ENCODE peak calls at places on chromosomes 13 and 19, in seven cellular contexts. H is colonic mucosa, I is heart left ventricle, S is tibial nerve, W is astrocyte, N is astrocyte of the cerebellum, U is ascending aorta. O is an unnamed sample.

GRCh38 chr13:113047587-113047986 is 58.0 kb upstream of the F7 start:
- DNase-seq in H (no peak), I (peak; percentile 16), S (no peak), W (no peak), N (no peak), U (no peak), O (no peak)

GRCh38 chr19:33933931-33934330 is 137.3 kb downstream of the KCTD15 start:
- DNase-seq in H (no peak), I (no peak), S (no peak), W (no peak), N (no peak), U (no peak), O (no peak)

GRCh38 chr13:98571955-98572662 is 4.8 kb downstream of the STK24 start:
- DNase-seq in H (peak; percentile 56), I (peak; percentile 53), S (no peak), W (peak; percentile 32), N (no peak), U (no peak), O (no peak)

GRCh38 chr19:40802300-40803169 is 3.5 kb downstream of the EGLN2 start:
- DNase-seq in H (peak; percentile 83), I (peak; percentile 82), S (no peak), W (no peak), N (no peak), U (no peak), O (no peak)

GRCh38 chr19:755063-755462 is 4.2 kb downstream of the MISP start:
- DNase-seq in H (peak; percentile 84), I (no peak), S (no peak), W (no peak), N (no peak), U (no peak), O (no peak)

GRCh38 chr19:35169226-35169995 is 14.9 kb downstream of the FXYD5 start:
- DNase-seq in H (no peak), I (no peak), S (no peak), W (no peak), N (no peak), U (no peak), O (no peak)

GRCh38 chr13:55497486-55497885 is 1643.2 kb upstream of the PRR20A start:
- DNase-seq in H (no peak), I (no peak), S (no peak), W (no peak), N (no peak), U (no peak), O (no peak)

GRCh38 chr13:37617162-37617561 is 18.6 kb upstream of the POSTN start:
- DNase-seq in H (no peak), I (no peak), S (no peak), W (peak; percentile 96), N (peak; percentile 42), U (no peak), O (no peak)

GRCh38 chr13:32962342-32962741 is 53.9 kb upstream of the KL start:
- DNase-seq in H (no peak), I (no peak), S (no peak), W (no peak), N (no peak), U (no peak), O (no peak)

GRCh38 chr13:21071894-21072293 is 10.5 kb upstream of the LATS2 start:
- DNase-seq in H (no peak), I (no peak), S (no peak), W (peak; percentile 40), N (no peak), U (no peak), O (no peak)

GRCh38 chr13:114122591-114123211 is 9.7 kb downstream of the RASA3 start:
- DNase-seq in H (no peak), I (no peak), S (no peak), W (no peak), N (no peak), U (peak; percentile 60), O (no peak)

GRCh38 chr13:69565334-69565733 is 542.3 kb upstream of the ATXN8OS start:
- DNase-seq in H (peak; percentile 20), I (no peak), S (no peak), W (peak; percentile 67), N (peak; percentile 64), U (no peak), O (no peak)

GRCh38 chr13:25088562-25089221 is 7.2 kb upstream of the PABPC3 start:
- DNase-seq in H (no peak), I (no peak), S (no peak), W (no peak), N (no peak), U (no peak), O (no peak)

GRCh38 chr19:12788682-12789097 is 2.6 kb upstream of the JUNB start:
- DNase-seq in H (peak; percentile 93), I (peak; percentile 94), S (peak; percentile 79), W (no peak), N (no peak), U (peak; percentile 90), O (peak; percentile 51)

GRCh38 chr19:14022469-14022868 is 5.5 kb upstream of the RLN3 start:
- DNase-seq in H (no peak), I (no peak), S (no peak), W (peak; percentile 64), N (peak; percentile 76), U (no peak), O (no peak)

GRCh38 chr13:24038846-24039330 is 121.6 kb upstream of the SPATA13 start:
- DNase-seq in H (no peak), I (no peak), S (no peak), W (peak; percentile 86), N (peak; percentile 50), U (no peak), O (no peak)

GRCh38 chr19:6059396-6059947 is 50.8 kb downstream of the RFX2 start:
- DNase-seq in H (no peak), I (no peak), S (no peak), W (no peak), N (no peak), U (peak; percentile 37), O (no peak)

GRCh38 chr19:453606-454005 is 7.2 kb downstream of the SHC2 start:
- DNase-seq in H (no peak), I (no peak), S (no peak), W (no peak), N (no peak), U (no peak), O (no peak)

GRCh38 chr19:31355330-31356289 is 6.4 kb upstream of the TSHZ3 start:
- DNase-seq in H (no peak), I (no peak), S (no peak), W (no peak), N (no peak), U (no peak), O (no peak)

GRCh38 chr19:1285737-1286360 is at the start of gene EFNA2:
- DNase-seq in H (no peak), I (no peak), S (no peak), W (no peak), N (no peak), U (no peak), O (no peak)

GRCh38 chr19:2117215-2117960 is 20.7 kb downstream of the IZUMO4 start:
- DNase-seq in H (no peak), I (no peak), S (no peak), W (no peak), N (no peak), U (no peak), O (no peak)

GRCh38 chr13:51359352-51359751 is 19.9 kb downstream of the SERPINE3 start:
- DNase-seq in H (no peak), I (no peak), S (no peak), W (no peak), N (no peak), U (no peak), O (no peak)

GRCh38 chr19:13149628-13150186 is 468 bp downstream of the STX10 start:
- DNase-seq in H (no peak), I (peak; percentile 56), S (no peak), W (peak; percentile 29), N (no peak), U (peak; percentile 79), O (no peak)

GRCh38 chr19:30228726-30229523 is 143.3 kb upstream of the ZNF536 start:
- DNase-seq in H (no peak), I (no peak), S (no peak), W (no peak), N (no peak), U (no peak), O (no peak)
- H3K4me3 ChIP-seq in H (peak overlapping the region; percentile 24), I (peak overlapping the region; percentile 45), S (peak overlapping the region; percentile 54), W (peak overlapping the region; percentile 50), N (peak overlapping the region; percentile 47), U (peak overlapping the region; percentile 75), O (no peak overlapping the region)

GRCh38 chr13:76656056-76656455 is 230.1 kb downstream of the KCTD12 start:
- DNase-seq in H (no peak), I (no peak), S (no peak), W (no peak), N (no peak), U (no peak), O (no peak)
- H3K4me3 ChIP-seq in H (no peak overlapping the region), I (no peak overlapping the region), S (no peak overlapping the region), W (no peak overlapping the region), N (no peak overlapping the region), U (no peak overlapping the region), O (no peak overlapping the region)

GRCh38 chr19:50315773-50316448 is 13.3 kb downstream of the KCNC3 start:
- DNase-seq in H (no peak), I (no peak), S (no peak), W (no peak), N (no peak), U (no peak), O (no peak)

GRCh38 chr19:50311723-50312635 is 17.2 kb downstream of the KCNC3 start:
- DNase-seq in H (no peak), I (no peak), S (no peak), W (no peak), N (no peak), U (no peak), O (no peak)

GRCh38 chr19:50314724-50315700 is 14.2 kb downstream of the KCNC3 start:
- DNase-seq in H (no peak), I (no peak), S (no peak), W (no peak), N (no peak), U (no peak), O (no peak)

GRCh38 chr19:50312967-50313811 is 16.0 kb downstream of the KCNC3 start:
- DNase-seq in H (no peak), I (no peak), S (no peak), W (no peak), N (no peak), U (no peak), O (no peak)

DNA sequence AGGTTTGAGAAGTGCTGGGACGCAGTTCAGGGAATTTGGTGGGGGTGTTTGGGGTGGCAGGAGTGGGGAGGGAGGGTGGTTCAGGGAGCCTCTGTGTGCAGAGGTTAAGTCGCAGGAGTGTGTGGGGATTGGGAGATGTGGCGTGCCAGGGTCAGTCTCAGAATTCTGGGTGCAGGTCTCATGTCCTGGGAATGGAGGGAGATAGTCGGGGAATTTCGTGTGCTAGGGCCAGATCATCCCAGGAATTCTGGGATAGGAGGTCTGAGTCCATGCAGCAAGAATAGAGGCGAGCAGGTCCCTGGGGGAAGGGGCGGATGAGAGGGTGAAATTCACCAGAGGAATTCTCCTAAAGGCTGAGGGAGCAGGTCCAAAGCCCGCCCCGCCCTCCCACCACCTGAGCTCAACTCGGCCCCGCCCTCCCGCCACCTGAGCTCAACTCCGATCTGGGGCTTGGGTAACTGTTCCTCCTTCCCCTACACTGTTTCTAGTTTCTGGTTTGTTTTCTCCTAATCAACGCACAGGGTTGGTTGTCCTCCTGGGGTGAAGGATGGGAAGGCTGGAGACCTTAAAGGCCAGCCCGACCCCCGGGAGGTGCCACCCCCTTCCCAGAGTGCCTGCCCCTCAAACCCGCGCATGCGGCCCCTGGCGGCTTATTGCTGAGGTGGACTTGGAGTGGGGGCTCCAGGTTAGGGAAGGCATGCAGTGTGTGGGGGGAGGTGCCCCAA is 15.2 kb downstream of the KCNC3 start:
- DNase-seq in H (no peak), I (no peak), S (no peak), W (no peak), N (no peak), U (no peak), O (no peak)
- H3K4me3 ChIP-seq in H (no peak overlapping the region), I (no peak overlapping the region), S (no peak overlapping the region), W (no peak overlapping the region), N (no peak overlapping the region), U (no peak overlapping the region), O (no peak overlapping the region)

GRCh38 chr19:55172741-55173140 is 6.3 kb upstream of the DNAAF3 start:
- DNase-seq in H (no peak), I (no peak), S (no peak), W (peak; percentile 53), N (no peak), U (no peak), O (no peak)
- H3K4me3 ChIP-seq in H (no peak overlapping the region), I (no peak overlapping the region), S (no peak overlapping the region), W (peak overlapping the region; percentile 68), N (no peak overlapping the region), U (no peak overlapping the region), O (no peak overlapping the region)

O was measured in effector memory CD4-positive, alpha-beta T cell.